ENCODE peak calls at places on chromosomes 7 and 10, in nine cellular contexts. A is NCI-H226; Q is GM13976; M is uterus; V is activated CD4-positive, alpha-beta T cell treated with anti-CD3 and anti-CD28 coated beads for 24 hours; F is T-helper 1 cell; B is mammary epithelial cell; O is colonic mucosa; Y is COR-L47. N is an unnamed sample.

GRCh38 chr7:71618281-71618680 is 486.3 kb downstream of the GALNT17 start:
- DNase-seq in B (no peak), F (no peak), M (no peak), V (no peak), A (no peak), O (no peak), Y (no peak), Q (no peak), N (no peak)

GRCh38 chr7:135995751-135996150 is 18.6 kb upstream of the MTPN start:
- DNase-seq in A (no peak), Y (no peak), B (no peak), O (no peak), M (no peak), Q (no peak), F (no peak), V (no peak), N (no peak)

GRCh38 chr10:132336064-132336746 is 4.2 kb downstream of the LRRC27 start:
- DNase-seq in A (no peak), F (no peak), M (no peak), Y (no peak), B (no peak), Q (no peak), V (no peak), O (no peak), N (no peak)

GRCh38 chr7:116271161-116271979 is 61.0 kb downstream of the TES start:
- DNase-seq in B (no peak), M (no peak), O (no peak), V (no peak), F (no peak), A (peak), Q (no peak), Y (no peak), N (no peak)

GRCh38 chr7:98990356-98990755 is 112.0 kb downstream of the TRRAP start:
- DNase-seq in Q (no peak), A (no peak), O (no peak), F (no peak), V (no peak), M (no peak), B (no peak), Y (no peak), N (no peak)

GRCh38 chr7:156079156-156079555 is 266.9 kb upstream of the SHH start:
- DNase-seq in A (no peak), O (no peak), M (no peak), F (no peak), Y (no peak), B (no peak), Q (no peak), V (no peak), N (no peak)

GRCh38 chr10:132994371-132994796 is 52.0 kb upstream of the CFAP46 start:
- DNase-seq in Y (no peak), O (no peak), A (no peak), Q (no peak), B (no peak), V (no peak), F (no peak), M (no peak), N (no peak)

GRCh38 chr7:44103941-44104879 is at the start of gene AEBP1:
- DNase-seq in Q (peak), A (no peak), V (no peak), F (no peak), B (no peak), Y (peak), M (peak), O (no peak), N (peak)

GRCh38 chr7:140059288-140060242 is 3.2 kb downstream of the PARP12 start:
- DNase-seq in M (peak), Y (peak), A (peak), O (peak), Q (no peak), V (no peak), F (no peak), B (peak), N (peak)

GRCh38 chr10:79445217-79445707 is at the start of gene ZCCHC24:
- DNase-seq in O (peak), A (peak), B (peak), Q (peak), F (no peak), M (no peak), Y (no peak), V (peak), N (no peak)

GRCh38 chr10:102467971-102468438 is 16.7 kb upstream of the C10orf95 start:
- DNase-seq in M (no peak), F (no peak), Q (no peak), Y (no peak), B (no peak), O (peak), A (no peak), V (no peak), N (no peak)

GRCh38 chr7:186516-187113 is 5.8 kb upstream of the FAM20C start:
- DNase-seq in V (no peak), B (no peak), F (no peak), Q (no peak), A (no peak), Y (no peak), M (no peak), O (no peak), N (no peak)

GRCh38 chr10:19816420-19817250 is at the start of gene PLXDC2:
- DNase-seq in O (peak), B (peak), M (peak), Y (no peak), Q (peak), V (no peak), A (no peak), F (no peak), N (no peak)

GRCh38 chr7:69890081-69890369 is 291.8 kb downstream of the AUTS2 start:
- DNase-seq in A (no peak), Y (no peak), F (no peak), Q (no peak), M (no peak), B (no peak), O (no peak), V (no peak), N (no peak)

GRCh38 chr7:99090811-99091582 is 52.9 kb downstream of the SMURF1 start:
- DNase-seq in V (no peak), M (no peak), B (no peak), A (no peak), F (no peak), Q (no peak), O (no peak), Y (no peak), N (no peak)

GRCh38 chr7:35446091-35446490 is 192.2 kb upstream of the TBX20 start:
- DNase-seq in M (no peak), O (no peak), V (no peak), F (no peak), A (no peak), B (no peak), Y (no peak), Q (no peak), N (no peak)

GRCh38 chr7:1882451-1882850 is 212.4 kb downstream of the ELFN1 start:
- DNase-seq in B (no peak), M (no peak), V (no peak), A (no peak), Q (no peak), Y (no peak), O (no peak), F (no peak), N (no peak)

GRCh38 chr7:347644-348479 is 57.9 kb downstream of the FOXL3 start:
- DNase-seq in M (no peak), V (no peak), B (no peak), A (no peak), O (no peak), Y (peak), F (no peak), Q (no peak), N (no peak)

N was measured in dermis microvascular lymphatic vessel endothelial cell.